ENCODE peak calls at places on chromosomes 3 and 15, in four cellular contexts. D is BJ, P is neural progenitor cell, Z is breast epithelium. I is an unnamed sample.

GRCh38 chr3:67384790-67385397 is 269.5 kb downstream of the SUCLG2 start:
- DNase-seq in D (no peak), P (peak; percentile 70), Z (no peak), I (peak; percentile 32)

GRCh38 chr3:183291511-183292031 is 38.5 kb downstream of the B3GNT5 start:
- DNase-seq in D (no peak), P (no peak), Z (no peak), I (peak; percentile 28)

GRCh38 chr15:95286316-95286880 is 1044.1 kb upstream of the NR2F2 start:
- DNase-seq in D (no peak), P (peak; percentile 18), Z (no peak), I (no peak)

GRCh38 chr3:152047465-152047864 is 174.0 kb downstream of the SUCNR1 start:
- DNase-seq in D (no peak), P (no peak), Z (no peak), I (peak; percentile 57)

GRCh38 chr3:152834354-152835310 is at the start of gene P2RY1:
- DNase-seq in D (no peak), P (peak; percentile 91), Z (peak; percentile 52), I (peak; percentile 16)

GRCh38 chr3:195829897-195830254 is 18.1 kb upstream of the MUC4 start:
- DNase-seq in D (no peak), P (peak; percentile 1), Z (no peak), I (no peak)

GRCh38 chr15:77709135-77709886 is 76.6 kb upstream of the LINGO1 start:
- DNase-seq in D (no peak), P (peak; percentile 29), Z (no peak), I (no peak)

GRCh38 chr3:151130437-151130836 is 45.0 kb downstream of the MED12L start:
- DNase-seq in D (no peak), P (no peak), Z (no peak), I (no peak)

GRCh38 chr3:25151497-25151896 is 276.6 kb upstream of the RARB start:
- DNase-seq in D (no peak), P (no peak), Z (no peak), I (no peak)

GRCh38 chr3:188827078-188827477 is 344.7 kb upstream of the TPRG1 start:
- DNase-seq in D (no peak), P (no peak), Z (no peak), I (no peak)

GRCh38 chr3:194231840-194232832 is 96.2 kb downstream of the HES1 start:
- DNase-seq in D (no peak), P (no peak), Z (no peak), I (no peak)

GRCh38 chr3:126961191-126961790 is 21.6 kb upstream of the PLXNA1 start:
- DNase-seq in D (peak; percentile 21), P (no peak), Z (peak; percentile 52), I (peak; percentile 87)

GRCh38 chr3:161305095-161305991 is 66.0 kb downstream of the SPTSSB start:
- DNase-seq in D (no peak), P (peak; percentile 9), Z (no peak), I (peak; percentile 22)

GRCh38 chr3:138371070-138371950 is 22.9 kb downstream of the MRAS start:
- DNase-seq in D (no peak), P (peak; percentile 19), Z (no peak), I (no peak)

GRCh38 chr3:31555204-31555603 is 22.5 kb downstream of the STT3B start:
- DNase-seq in D (no peak), P (no peak), Z (no peak), I (no peak)

GRCh38 chr3:124413393-124413792 is 316.9 kb upstream of the UMPS start:
- DNase-seq in D (no peak), P (no peak), Z (no peak), I (no peak)

GRCh38 chr3:16528581-16528993 is 15.1 kb upstream of the RFTN1 start:
- DNase-seq in D (no peak), P (no peak), Z (no peak), I (peak; percentile 24)

GRCh38 chr15:89007989-89008388 is 80.3 kb upstream of the ABHD2 start:
- DNase-seq in D (no peak), P (no peak), Z (no peak), I (no peak)

GRCh38 chr3:126546549-126547239 is 12.0 kb downstream of the C3orf22 start:
- DNase-seq in D (no peak), P (no peak), Z (peak; percentile 6), I (no peak)

GRCh38 chr3:36631549-36631948 is 132.8 kb downstream of the DCLK3 start:
- DNase-seq in D (no peak), P (no peak), Z (no peak), I (no peak)

GRCh38 chr3:124092811-124093210 is 100.9 kb upstream of the ROPN1 start:
- DNase-seq in D (no peak), P (no peak), Z (no peak), I (no peak)

GRCh38 chr3:185537369-185537970 is 14.9 kb downstream of the LIPH start:
- DNase-seq in D (peak; percentile 51), P (no peak), Z (no peak), I (peak; percentile 60)

GRCh38 chr3:173128633-173129032 is 12.4 kb downstream of the SPATA16 start:
- DNase-seq in D (no peak), P (no peak), Z (no peak), I (no peak)

DNA sequence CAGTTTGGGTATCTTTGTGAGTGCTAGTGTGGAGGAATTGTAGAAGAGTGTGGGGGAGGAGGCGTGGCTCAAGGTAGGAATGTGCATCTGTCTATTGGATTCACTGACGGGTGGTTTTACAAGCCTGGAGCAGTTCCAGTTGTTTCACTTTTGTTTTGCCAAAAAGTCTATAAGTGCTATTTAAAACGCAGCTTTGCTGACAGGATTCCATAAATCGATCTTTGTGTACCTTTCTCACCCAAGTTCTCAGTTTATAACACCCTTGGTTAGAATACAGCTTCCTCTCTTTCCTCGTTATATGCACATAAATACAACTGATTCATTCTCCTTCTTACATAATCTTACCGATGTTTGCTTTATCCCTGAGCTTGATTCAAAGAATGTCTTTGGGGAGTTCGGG is 123.2 kb upstream of the UBE2E2 start:
- DNase-seq in D (no peak), P (no peak), Z (no peak), I (no peak)
- H3K4me3 ChIP-seq in D (no peak overlapping the region), P (no peak overlapping the region), Z (peak overlapping the region; percentile 51), I (no peak overlapping the region)

GRCh38 chr3:81352867-81353266 is 408.6 kb downstream of the GBE1 start:
- DNase-seq in D (no peak), P (peak; percentile 38), Z (no peak), I (peak; percentile 12)
- TF ChIP-seq CTCF in D (no peak), P (peak; percentile 43), Z (no peak), I (no peak)

GRCh38 chr3:71299160-71299559 is 284.4 kb downstream of the FOXP1 start:
- DNase-seq in D (no peak), P (no peak), Z (no peak), I (no peak)
- H3K4me3 ChIP-seq in D (no peak overlapping the region), P (no peak overlapping the region), Z (no peak overlapping the region), I (no peak overlapping the region)

DNA sequence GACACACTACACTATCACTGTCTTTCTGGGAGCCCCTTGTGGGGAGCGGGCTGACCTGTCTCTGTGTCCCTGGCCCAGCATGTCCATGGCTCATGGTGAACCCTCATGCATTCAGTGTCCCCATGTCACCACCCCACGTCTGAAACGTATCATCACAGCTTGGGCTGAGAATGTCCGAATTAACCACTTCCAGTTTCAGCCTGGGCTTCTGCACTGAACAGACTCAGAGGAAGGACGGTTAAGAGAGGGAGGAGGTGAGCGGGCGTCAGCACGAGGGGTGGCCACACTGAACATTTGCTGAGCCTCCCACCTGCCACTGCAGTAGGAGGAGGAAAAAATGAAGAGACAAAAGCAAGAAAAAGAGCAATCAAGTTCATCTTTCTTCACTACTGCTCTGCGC is 30.5 kb downstream of the ATP2B2 start:
- DNase-seq in D (no peak), P (no peak), Z (no peak), I (no peak)
- TF ChIP-seq CTCF in D (no peak), P (no peak), Z (no peak), I (no peak)

GRCh38 chr15:100879046-100879445 is 585 bp upstream of the ALDH1A3 start:
- DNase-seq in D (no peak), P (peak; percentile 65), Z (no peak), I (no peak)

GRCh38 chr15:100878130-100878529 is 1.5 kb upstream of the ALDH1A3 start:
- DNase-seq in D (no peak), P (no peak), Z (no peak), I (no peak)

GRCh38 chr15:100877551-100877950 is 2.1 kb upstream of the ALDH1A3 start:
- DNase-seq in D (no peak), P (no peak), Z (no peak), I (no peak)

GRCh38 chr15:100879461-100880138 is at the start of gene ALDH1A3:
- DNase-seq in D (no peak), P (peak; percentile 56), Z (no peak), I (peak; percentile 61)

GRCh38 chr15:100878601-100879000 is 1.0 kb upstream of the ALDH1A3 start:
- DNase-seq in D (no peak), P (peak; percentile 90), Z (no peak), I (no peak)
- H3K4me3 ChIP-seq in D (no peak overlapping the region), P (peak overlapping the region; percentile 55), Z (peak overlapping the region; percentile 86), I (no peak overlapping the region)

GRCh38 chr3:51269466-51269865 is 115.6 kb upstream of the MANF start:
- DNase-seq in D (no peak), P (peak; percentile 11), Z (no peak), I (peak; percentile 16)
- TF ChIP-seq CTCF in D (peak; percentile 25), P (peak; percentile 30), Z (no peak), I (peak; percentile 44)

I was measured in AG10803.